ENCODE peak calls at places on chromosomes 16 and 17, in four cellular contexts. A, T, J and K are unnamed samples.
A peak's percentile ranks its signal among the peaks of the same experiment; 100 is the strongest.

GRCh38 chr16:49216593-49216992 is 65.0 kb downstream of the CBLN1 start:
- DNase-seq in A (no peak), T (no peak), J (no peak), K (no peak)

GRCh38 chr17:76013377-76013932 is 12.8 kb downstream of the CDK3 start:
- DNase-seq in A (no peak), T (no peak), J (no peak), K (no peak)

GRCh38 chr17:62931101-62931500 is 34.9 kb upstream of the TANC2 start:
- DNase-seq in A (no peak), T (no peak), J (no peak), K (no peak)

GRCh38 chr17:7109461-7110322 is 4.9 kb downstream of the ASGR2 start:
- DNase-seq in A (peak; percentile 54), T (no peak), J (peak; percentile 23), K (no peak)

GRCh38 chr16:11350531-11351335 is 5.5 kb downstream of the RMI2 start:
- DNase-seq in A (no peak), T (no peak), J (no peak), K (no peak)

GRCh38 chr16:82987767-82988166 is 361.0 kb downstream of the CDH13 start:
- DNase-seq in A (no peak), T (no peak), J (no peak), K (no peak)

GRCh38 chr16:68003031-68003430 is 3.7 kb upstream of the DPEP2 start:
- DNase-seq in A (no peak), T (no peak), J (no peak), K (no peak)

GRCh38 chr17:8911205-8911604 is 43.7 kb upstream of the PIK3R6 start:
- DNase-seq in A (no peak), T (no peak), J (no peak), K (no peak)

GRCh38 chr17:75010683-75011406 is 1.6 kb upstream of the MRPL58 start:
- DNase-seq in A (no peak), T (no peak), J (no peak), K (no peak)

GRCh38 chr17:34384822-34385605 is 22.0 kb upstream of the CCL1 start:
- DNase-seq in A (no peak), T (no peak), J (no peak), K (no peak)

GRCh38 chr17:81245024-81245664 is 6.0 kb downstream of the NDUFAF8 start:
- DNase-seq in A (no peak), T (no peak), J (no peak), K (no peak)

GRCh38 chr17:8126306-8127066 is 2.6 kb upstream of the HES7 start:
- DNase-seq in A (peak; percentile 81), T (no peak), J (peak; percentile 46), K (peak; percentile 38)

GRCh38 chr16:75257886-75258806 is 6.7 kb upstream of the BCAR1 start:
- DNase-seq in A (no peak), T (no peak), J (no peak), K (no peak)

GRCh38 chr16:73163238-73163795 is 115.4 kb upstream of the ZFHX3 start:
- DNase-seq in A (no peak), T (no peak), J (no peak), K (no peak)

GRCh38 chr17:64531955-64532371 is 25.2 kb downstream of the CEP95 start:
- DNase-seq in A (no peak), T (no peak), J (no peak), K (no peak)

GRCh38 chr16:87295259-87295658 is 21.9 kb downstream of the C16orf95 start:
- DNase-seq in A (no peak), T (no peak), J (no peak), K (no peak)

GRCh38 chr16:87853411-87854052 is 15.8 kb downstream of the SLC7A5 start:
- DNase-seq in A (peak; percentile 97), T (peak; percentile 73), J (peak; percentile 79), K (peak; percentile 56)

GRCh38 chr16:78460428-78460827 is 361.0 kb downstream of the WWOX start:
- DNase-seq in A (no peak), T (no peak), J (no peak), K (no peak)

GRCh38 chr17:17420035-17420434 is 56.8 kb upstream of the MED9 start:
- DNase-seq in A (no peak), T (no peak), J (no peak), K (no peak)

GRCh38 chr16:12436201-12436657 is 367.5 kb downstream of the CPPED1 start:
- DNase-seq in A (no peak), T (no peak), J (no peak), K (no peak)

GRCh38 chr16:50696575-50697420 is 3.4 kb downstream of the NOD2 start:
- DNase-seq in A (peak; percentile 89), T (no peak), J (no peak), K (no peak)

GRCh38 chr16:50879873-50880695 is 138.2 kb downstream of the CYLD start:
- DNase-seq in A (no peak), T (no peak), J (peak; percentile 26), K (peak; percentile 49)

GRCh38 chr17:54727624-54728023 is 173.0 kb upstream of the TOM1L1 start:
- DNase-seq in A (no peak), T (no peak), J (no peak), K (no peak)

GRCh38 chr17:67293251-67294203 is 48.5 kb upstream of the HELZ start:
- DNase-seq in A (peak; percentile 80), T (peak; percentile 49), J (peak; percentile 53), K (peak; percentile 12)

GRCh38 chr16:82150569-82150968 is 19.5 kb downstream of the MPHOSPH6 start:
- DNase-seq in A (no peak), T (no peak), J (no peak), K (no peak)

GRCh38 chr16:4393243-4393606 is 21.6 kb downstream of the VASN start:
- DNase-seq in A (no peak), T (no peak), J (no peak), K (no peak)

GRCh38 chr17:31825961-31826691 is 32.9 kb downstream of the COPRS start:
- DNase-seq in A (peak; percentile 78), T (no peak), J (no peak), K (no peak)

GRCh38 chr16:1027416-1027815 is 45.1 kb upstream of the SSTR5 start:
- DNase-seq in A (no peak), T (no peak), J (peak; percentile 72), K (no peak)

GRCh38 chr17:17818088-17818526 is 18.7 kb downstream of the SREBF1 start:
- DNase-seq in A (no peak), T (no peak), J (no peak), K (no peak)

GRCh38 chr17:14871921-14872320 is 393.2 kb downstream of the PMP22 start:
- DNase-seq in A (no peak), T (no peak), J (no peak), K (no peak)

GRCh38 chr17:32658470-32659418 is 172.0 kb downstream of the CDK5R1 start:
- DNase-seq in A (no peak), T (no peak), J (no peak), K (no peak)

GRCh38 chr17:48488548-48489106 is 42.2 kb downstream of the HOXB1 start:
- DNase-seq in A (no peak), T (no peak), J (no peak), K (no peak)

GRCh38 chr16:27199747-27200146 is 3.6 kb upstream of the KDM8 start:
- DNase-seq in A (no peak), T (no peak), J (no peak), K (no peak)

GRCh38 chr17:49523706-49524472 is 28.8 kb downstream of the NGFR start:
- DNase-seq in A (peak; percentile 73), T (no peak), J (no peak), K (no peak)

GRCh38 chr16:68823401-68823800 is 19.9 kb upstream of the TANGO6 start:
- DNase-seq in A (no peak), T (no peak), J (no peak), K (no peak)

GRCh38 chr16:55571-56136 is 2.0 kb downstream of the SNRNP25 start:
- DNase-seq in A (peak; percentile 58), T (no peak), J (no peak), K (no peak)

GRCh38 chr16:89060207-89060794 is 33.4 kb upstream of the ACSF3 start:
- DNase-seq in A (no peak), T (no peak), J (no peak), K (no peak)